ENCODE peak calls at places on chromosome 15, in ten cellular contexts. J is lung, R is neural progenitor cell, V is upper lobe of right lung, Q is dorsolateral prefrontal cortex, Z is HCT116, B is adrenal gland, H is heart right ventricle, T is mammary epithelial cell, G is WERI-Rb-1. O is an unnamed sample.

GRCh38 chr15:36434160-36434559 is 145.3 kb upstream of the CDIN1 start:
- DNase-seq in Z (no peak), R (no peak), T (no peak), G (no peak), V (no peak), B (no peak), Q (no peak), J (no peak), H (no peak), O (no peak)

GRCh38 chr15:100472015-100472414 is 56.7 kb downstream of the CERS3 start:
- DNase-seq in T (no peak), V (no peak), J (no peak), R (no peak), B (no peak), Z (no peak), G (no peak), Q (no peak), H (no peak), O (no peak)

GRCh38 chr15:98953000-98953776 is 54.4 kb downstream of the PGPEP1L start:
- DNase-seq in Z (no peak), R (no peak), Q (no peak), T (no peak), B (peak), J (no peak), V (no peak), G (no peak), H (no peak), O (no peak)

GRCh38 chr15:23670970-23671369 is 16.1 kb downstream of the NDN start:
- DNase-seq in Q (no peak), G (no peak), Z (no peak), J (no peak), R (no peak), B (no peak), T (no peak), V (no peak), H (no peak), O (no peak)

GRCh38 chr15:63107895-63108546 is 13.6 kb upstream of the LACTB start:
- DNase-seq in B (peak), Z (no peak), H (no peak), V (no peak), G (no peak), Q (no peak), J (peak), R (no peak), T (peak), O (peak)

GRCh38 chr15:92882697-92883642 is 17.2 kb upstream of the CHD2 start:
- DNase-seq in T (no peak), Q (no peak), J (no peak), G (no peak), B (peak), V (peak), Z (no peak), H (peak), R (peak), O (no peak)

GRCh38 chr15:83694030-83694429 is 40.1 kb downstream of the ADAMTSL3 start:
- DNase-seq in B (no peak), Z (no peak), T (no peak), V (no peak), H (no peak), G (no peak), R (no peak), J (no peak), Q (no peak), O (no peak)

GRCh38 chr15:51303462-51303861 is 34.9 kb downstream of the CYP19A1 start:
- DNase-seq in V (no peak), B (no peak), J (no peak), Z (no peak), Q (no peak), R (no peak), G (no peak), T (no peak), H (no peak), O (no peak)

GRCh38 chr15:98398886-98399285 is 249.5 kb upstream of the IGF1R start:
- DNase-seq in V (no peak), Z (no peak), G (no peak), H (no peak), B (peak), T (no peak), J (no peak), R (no peak), Q (no peak), O (no peak)

GRCh38 chr15:41401904-41402267 is 410 bp downstream of the NDUFAF1 start:
- DNase-seq in J (no peak), Z (no peak), R (no peak), B (no peak), G (no peak), V (no peak), Q (no peak), H (no peak), T (no peak), O (peak)

GRCh38 chr15:58357529-58358476 is 74.0 kb upstream of the LIPC start:
- DNase-seq in Z (no peak), J (no peak), B (no peak), Q (no peak), R (no peak), G (no peak), V (no peak), T (no peak), H (no peak), O (no peak)

GRCh38 chr15:52021128-52021671 is 2.2 kb downstream of the MAPK6 start:
- DNase-seq in Q (no peak), R (peak), Z (peak), T (peak), V (no peak), H (no peak), J (peak), B (peak), G (no peak), O (peak)

GRCh38 chr15:88890495-88890894 is 4.8 kb downstream of the HAPLN3 start:
- DNase-seq in Q (no peak), B (no peak), V (no peak), G (no peak), R (no peak), H (no peak), Z (no peak), T (no peak), J (no peak), O (no peak)

GRCh38 chr15:58329781-58330467 is 101.9 kb upstream of the LIPC start:
- DNase-seq in Q (no peak), H (no peak), B (no peak), V (no peak), J (no peak), Z (no peak), G (no peak), R (no peak), T (no peak), O (no peak)

GRCh38 chr15:67070892-67071664 is 5.7 kb downstream of the SMAD3 start:
- DNase-seq in V (no peak), T (peak), B (no peak), G (no peak), R (peak), J (no peak), Q (no peak), Z (no peak), H (no peak), O (no peak)

GRCh38 chr15:90413411-90414379 is 25.7 kb downstream of the IQGAP1 start:
- DNase-seq in Z (no peak), B (no peak), G (no peak), J (no peak), Q (no peak), H (no peak), V (no peak), T (no peak), R (no peak), O (no peak)

GRCh38 chr15:64673866-64674265 is 101.5 kb downstream of the RBPMS2 start:
- DNase-seq in Q (no peak), R (no peak), T (no peak), G (no peak), H (no peak), B (peak), Z (no peak), V (no peak), J (no peak), O (no peak)

GRCh38 chr15:22265961-22266360 is 185.6 kb downstream of the OR4M2 start:
- DNase-seq in B (no peak), G (no peak), Q (no peak), T (no peak), Z (no peak), V (no peak), J (no peak), R (no peak), H (no peak), O (no peak)

GRCh38 chr15:31081568-31082250 is 19.8 kb downstream of the TRPM1 start:
- DNase-seq in V (no peak), B (no peak), T (no peak), Z (no peak), G (no peak), J (no peak), H (no peak), Q (no peak), R (no peak), O (no peak)

GRCh38 chr15:57026016-57026602 is 107.7 kb downstream of the TCF12 start:
- DNase-seq in B (no peak), J (no peak), Q (no peak), H (no peak), T (no peak), V (no peak), R (no peak), G (no peak), Z (no peak), O (no peak)

GRCh38 chr15:72037321-72037720 is 80.6 kb downstream of the MYO9A start:
- DNase-seq in B (no peak), G (no peak), V (no peak), H (no peak), T (peak), Z (peak), Q (no peak), J (no peak), R (no peak), O (no peak)

DNA sequence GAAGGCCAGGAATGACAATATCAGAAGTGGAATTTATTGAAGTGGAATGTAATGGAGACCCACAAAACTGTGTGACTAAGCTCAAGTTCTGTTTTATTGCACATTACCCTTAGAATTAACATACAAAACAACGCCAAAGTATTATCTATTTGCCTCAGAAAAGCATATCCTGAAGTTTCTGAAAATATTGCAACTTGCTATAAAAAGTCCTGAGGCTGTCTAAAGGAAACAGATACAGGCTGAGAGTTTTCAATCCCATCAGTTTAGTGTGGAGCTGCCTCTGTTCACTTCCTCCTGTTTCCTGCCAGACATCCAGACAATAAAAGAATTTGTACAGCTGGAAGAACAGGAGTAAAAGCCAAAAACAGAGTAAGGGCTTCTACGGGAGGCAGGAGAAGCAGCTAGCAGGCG is 108.8 kb downstream of the FBN1 start:
- DNase-seq in Q (no peak), R (no peak), H (no peak), G (no peak), B (no peak), J (no peak), T (no peak), V (no peak), Z (no peak), O (no peak)
- H3K27ac ChIP-seq in Q (peak), R (no peak), H (peak), G (no peak), B (no peak), J (peak), T (no peak), V (peak), Z (no peak), O (no peak)

GRCh38 chr15:45134682-45135604 is 5.1 kb downstream of the DUOX1 start:
- DNase-seq in Z (no peak), T (no peak), G (no peak), H (peak), B (no peak), R (peak), J (no peak), V (peak), Q (no peak), O (no peak)
- TF ChIP-seq CTCF in Z (no peak), T (no peak), G (no peak), H (no peak), B (no peak), R (peak), J (no peak), V (no peak), Q (no peak), O (no peak)

GRCh38 chr15:77393471-77393840 is 26.4 kb downstream of the PEAK1 start:
- DNase-seq in Q (no peak), R (no peak), Z (no peak), T (peak), V (no peak), G (no peak), H (no peak), J (no peak), B (no peak), O (no peak)

GRCh38 chr15:77398927-77399326 is 21.0 kb downstream of the PEAK1 start:
- DNase-seq in R (no peak), Z (no peak), H (no peak), G (no peak), Q (no peak), J (no peak), T (no peak), V (no peak), B (no peak), O (no peak)

GRCh38 chr15:77400258-77400657 is 19.6 kb downstream of the PEAK1 start:
- DNase-seq in T (no peak), R (no peak), Z (no peak), B (no peak), V (no peak), J (no peak), G (no peak), H (no peak), Q (no peak), O (no peak)

GRCh38 chr15:77395013-77395774 is 24.7 kb downstream of the PEAK1 start:
- DNase-seq in Q (no peak), R (no peak), T (no peak), V (no peak), J (no peak), H (no peak), G (no peak), Z (no peak), B (no peak), O (no peak)

GRCh38 chr15:77396692-77397091 is 23.2 kb downstream of the PEAK1 start:
- DNase-seq in H (no peak), J (no peak), R (no peak), Q (no peak), Z (no peak), B (no peak), G (no peak), T (no peak), V (no peak), O (no peak)
- H3K27ac ChIP-seq in H (no peak), J (no peak), R (no peak), Q (no peak), Z (no peak), B (no peak), G (no peak), T (no peak), V (no peak), O (no peak)

GRCh38 chr15:70409388-70409787 is 311.7 kb upstream of the TLE3 start:
- DNase-seq in R (peak), V (no peak), J (no peak), T (no peak), B (no peak), Z (no peak), G (no peak), Q (no peak), H (no peak), O (no peak)

GRCh38 chr15:70410371-70410975 is 312.8 kb upstream of the TLE3 start:
- DNase-seq in J (no peak), G (no peak), H (no peak), T (peak), V (no peak), Q (no peak), R (no peak), Z (no peak), B (no peak), O (peak)

GRCh38 chr15:70407955-70408354 is 310.2 kb upstream of the TLE3 start:
- DNase-seq in Q (no peak), V (no peak), J (no peak), R (no peak), T (no peak), H (no peak), Z (no peak), G (no peak), B (no peak), O (no peak)

GRCh38 chr15:70411464-70411863 is 313.7 kb upstream of the TLE3 start:
- DNase-seq in T (no peak), Z (no peak), Q (no peak), J (no peak), G (no peak), B (no peak), R (no peak), H (no peak), V (no peak), O (no peak)

DNA sequence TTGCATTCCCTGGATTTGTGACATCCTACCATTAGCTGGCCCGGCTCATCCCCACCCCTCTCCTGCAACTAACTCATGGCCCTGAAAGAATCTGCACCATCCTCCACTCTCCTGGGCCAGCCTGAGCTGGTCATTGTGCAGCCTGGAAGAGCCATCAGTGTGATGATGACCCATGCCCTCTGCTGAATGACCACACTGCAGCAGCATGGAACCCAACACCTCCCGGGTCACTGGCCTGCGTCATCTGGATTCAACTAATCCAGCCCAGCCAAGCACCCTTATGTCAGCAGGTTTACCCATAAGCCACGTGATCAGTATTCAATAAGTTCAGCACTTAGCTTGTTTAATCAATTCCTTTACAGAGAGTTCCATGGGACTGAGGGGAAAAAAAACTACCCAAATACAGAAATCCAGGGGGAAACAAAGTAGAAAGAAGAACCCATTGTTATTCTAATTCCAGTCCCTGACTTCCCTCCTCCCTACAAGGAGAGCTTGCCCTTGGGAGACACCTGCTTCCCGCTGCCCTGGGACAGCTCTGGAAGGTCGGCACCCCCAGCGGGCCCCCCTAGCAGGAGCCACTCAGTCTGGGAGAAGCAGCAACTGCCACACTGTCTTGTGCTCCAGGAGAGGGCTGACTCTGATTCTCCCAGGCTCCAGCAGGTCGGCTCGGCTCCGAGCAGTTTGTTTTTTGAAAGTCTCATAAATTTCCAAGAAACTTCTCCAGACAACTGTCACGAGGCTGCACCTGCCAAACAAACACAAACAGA is 309.1 kb upstream of the TLE3 start:
- DNase-seq in G (no peak), B (no peak), V (no peak), H (no peak), Z (no peak), Q (no peak), T (no peak), R (peak), J (no peak), O (no peak)
- TF ChIP-seq CTCF in G (no peak), B (no peak), V (no peak), H (no peak), Z (no peak), Q (no peak), T (no peak), R (no peak), J (no peak), O (no peak)

DNA sequence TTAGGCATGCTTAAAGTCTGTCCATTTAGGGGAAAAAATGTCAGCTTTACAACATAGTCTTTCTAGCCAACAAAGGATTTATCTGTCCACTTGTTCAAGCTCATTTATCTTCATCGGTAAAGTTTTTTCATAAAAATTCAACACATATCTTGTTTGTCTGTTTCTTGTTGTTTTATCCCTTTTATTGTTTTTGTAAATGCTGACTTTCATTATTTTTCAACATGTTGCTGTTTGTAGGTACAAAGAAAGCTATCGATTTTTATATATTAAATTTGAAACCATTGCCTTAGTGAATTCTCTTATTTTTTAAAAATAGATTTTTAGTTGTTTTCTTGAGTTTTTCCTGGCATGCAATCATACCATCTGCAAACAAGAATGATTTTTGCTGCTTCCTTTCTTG is 185.8 kb downstream of the NSMCE3 start:
- DNase-seq in G (no peak), H (no peak), Z (no peak), J (no peak), V (no peak), R (no peak), Q (no peak), B (no peak), T (no peak), O (no peak)
- H3K27ac ChIP-seq in G (no peak), H (no peak), Z (no peak), J (no peak), V (no peak), R (no peak), Q (no peak), B (no peak), T (no peak), O (no peak)

GRCh38 chr15:75037685-75038084 is 14.3 kb downstream of the PPCDC start:
- DNase-seq in Z (no peak), V (no peak), R (no peak), T (peak), J (no peak), B (no peak), G (no peak), H (no peak), Q (no peak), O (no peak)
- TF ChIP-seq CTCF in Z (no peak), V (no peak), R (no peak), T (no peak), J (no peak), B (no peak), G (no peak), H (no peak), Q (no peak), O (no peak)

DNA sequence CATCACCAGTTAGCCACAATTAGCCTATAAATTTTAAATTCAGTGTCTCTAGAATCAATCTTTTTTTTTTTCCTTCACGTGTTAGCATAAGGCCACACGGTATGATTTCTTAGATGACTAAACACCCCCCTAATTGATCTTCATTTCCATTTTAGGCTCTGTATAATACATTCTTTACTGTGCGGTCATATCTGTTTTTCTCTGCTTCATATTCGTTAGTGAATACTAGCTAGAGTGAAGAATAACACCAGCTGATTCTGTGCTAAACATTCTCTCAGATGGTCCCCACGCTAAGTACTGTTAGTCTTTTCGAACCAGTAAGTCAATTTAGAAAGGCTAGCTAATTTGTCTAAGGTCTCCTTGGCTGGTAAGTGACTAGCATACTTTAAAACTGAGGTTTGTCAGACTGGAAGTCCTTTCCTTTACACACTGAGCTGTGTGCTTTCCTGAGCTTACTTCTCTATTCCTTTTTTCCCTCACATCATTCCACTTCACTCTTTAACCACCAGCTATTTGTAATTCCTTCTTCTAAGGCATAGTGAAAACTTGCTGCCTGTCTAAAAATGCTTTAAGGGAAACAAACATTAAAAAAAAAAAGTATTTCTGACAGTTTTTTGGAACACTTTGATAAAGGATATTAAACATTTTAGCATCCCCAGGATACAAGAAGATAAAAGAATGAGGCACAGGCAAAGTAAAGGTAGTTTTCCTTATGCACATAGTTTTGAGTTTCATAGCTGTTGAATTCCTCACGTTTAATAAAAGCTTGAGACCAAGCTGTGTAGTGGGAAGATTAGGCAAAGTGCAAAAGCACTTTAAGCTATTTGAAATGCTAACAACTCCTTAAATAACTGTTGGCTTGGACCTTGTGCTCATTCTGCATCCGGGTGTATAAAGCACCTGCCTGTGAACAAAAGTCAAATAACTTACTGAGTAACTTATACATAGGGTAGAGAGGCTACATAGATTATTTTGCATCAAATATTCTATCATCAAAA is 17.1 kb downstream of the ZFAND6 start:
- DNase-seq in G (no peak), Q (no peak), J (no peak), Z (no peak), B (no peak), H (no peak), R (no peak), V (no peak), T (no peak), O (no peak)
- H3K27ac ChIP-seq in G (no peak), Q (no peak), J (no peak), Z (no peak), B (no peak), H (no peak), R (peak), V (no peak), T (no peak), O (no peak)

O was measured in RWPE1.